ENCODE peak calls at places on chromosomes 1 and 21, in nine cellular contexts. X is IMR-90, V is transverse colon, R is upper lobe of right lung, K is aorta, Q is heart left ventricle, D is small intestine, T is kidney, J is spleen. L is an unnamed sample.

GRCh38 chr1:9413143-9413876 is 120.6 kb downstream of the SPSB1 start:
- DNase-seq in X (peak; percentile 95), V (peak; percentile 66), R (peak; percentile 69), K (peak; percentile 87), Q (peak; percentile 80), D (peak; percentile 74), T (peak; percentile 88), J (peak; percentile 86), L (peak; percentile 94)

GRCh38 chr1:38559180-38559874 is 300.2 kb downstream of the RRAGC start:
- DNase-seq in X (no peak), V (peak; percentile 67), R (peak; percentile 79), K (peak; percentile 62), Q (no peak), D (peak; percentile 49), T (peak; percentile 84), J (peak; percentile 94), L (no peak)

GRCh38 chr21:42850866-42851391 is 28.4 kb downstream of the WDR4 start:
- DNase-seq in X (no peak), V (no peak), R (peak; percentile 72), K (no peak), Q (no peak), D (no peak), T (peak; percentile 73), J (peak; percentile 86), L (peak; percentile 83)

GRCh38 chr1:48023488-48023887 is 26.3 kb upstream of the TRABD2B start:
- DNase-seq in X (no peak), V (no peak), R (no peak), K (no peak), Q (no peak), D (no peak), T (no peak), J (no peak), L (no peak)

GRCh38 chr1:151888972-151889570 is 20.2 kb downstream of the THEM4 start:
- DNase-seq in X (no peak), V (no peak), R (no peak), K (no peak), Q (no peak), D (no peak), T (no peak), J (no peak), L (peak; percentile 15)

GRCh38 chr1:246072456-246072855 is 434.6 kb downstream of the SMYD3 start:
- DNase-seq in X (no peak), V (no peak), R (no peak), K (no peak), Q (no peak), D (no peak), T (no peak), J (no peak), L (no peak)

GRCh38 chr1:56409112-56409691 is 170.2 kb downstream of the PLPP3 start:
- DNase-seq in X (no peak), V (peak; percentile 72), R (peak; percentile 79), K (no peak), Q (peak; percentile 43), D (peak; percentile 75), T (no peak), J (peak; percentile 81), L (peak; percentile 47)

GRCh38 chr1:68495968-68496679 is 758 bp downstream of the DEPDC1 start:
- DNase-seq in X (no peak), V (no peak), R (no peak), K (no peak), Q (no peak), D (peak; percentile 14), T (no peak), J (no peak), L (peak; percentile 19)

GRCh38 chr1:109532365-109533136 is 7.1 kb upstream of the GPR61 start:
- DNase-seq in X (peak; percentile 68), V (peak; percentile 89), R (peak; percentile 86), K (peak; percentile 91), Q (peak; percentile 86), D (peak; percentile 81), T (peak; percentile 90), J (peak; percentile 96), L (peak; percentile 92)

GRCh38 chr1:110035236-110035752 is 870 bp downstream of the STRIP1 start:
- DNase-seq in X (peak; percentile 16), V (no peak), R (no peak), K (no peak), Q (no peak), D (no peak), T (no peak), J (no peak), L (no peak)

GRCh38 chr1:173476664-173477285 is 360 bp upstream of the PRDX6 start:
- DNase-seq in X (peak; percentile 78), V (peak; percentile 94), R (peak; percentile 96), K (peak; percentile 95), Q (peak; percentile 97), D (peak; percentile 84), T (peak; percentile 98), J (peak; percentile 97), L (peak; percentile 96)

GRCh38 chr1:119294728-119295127 is 73.9 kb upstream of the HAO2 start:
- DNase-seq in X (no peak), V (no peak), R (no peak), K (no peak), Q (no peak), D (no peak), T (no peak), J (no peak), L (no peak)

GRCh38 chr1:94701796-94702439 is 118.2 kb upstream of the SLC44A3 start:
- DNase-seq in X (no peak), V (no peak), R (no peak), K (no peak), Q (no peak), D (no peak), T (no peak), J (no peak), L (no peak)
- H3K4me1 ChIP-seq in X (peaks cover 20% of the 10 kb centered on the region), V (no peaks in the 10 kb centered on the region), R (no peaks in the 10 kb centered on the region), K (no peaks in the 10 kb centered on the region), Q (no peaks in the 10 kb centered on the region), D (no peaks in the 10 kb centered on the region), T (peaks cover 6% of the 10 kb centered on the region), J (peaks cover 11% of the 10 kb centered on the region), L (peaks cover 26% of the 10 kb centered on the region)

DNA sequence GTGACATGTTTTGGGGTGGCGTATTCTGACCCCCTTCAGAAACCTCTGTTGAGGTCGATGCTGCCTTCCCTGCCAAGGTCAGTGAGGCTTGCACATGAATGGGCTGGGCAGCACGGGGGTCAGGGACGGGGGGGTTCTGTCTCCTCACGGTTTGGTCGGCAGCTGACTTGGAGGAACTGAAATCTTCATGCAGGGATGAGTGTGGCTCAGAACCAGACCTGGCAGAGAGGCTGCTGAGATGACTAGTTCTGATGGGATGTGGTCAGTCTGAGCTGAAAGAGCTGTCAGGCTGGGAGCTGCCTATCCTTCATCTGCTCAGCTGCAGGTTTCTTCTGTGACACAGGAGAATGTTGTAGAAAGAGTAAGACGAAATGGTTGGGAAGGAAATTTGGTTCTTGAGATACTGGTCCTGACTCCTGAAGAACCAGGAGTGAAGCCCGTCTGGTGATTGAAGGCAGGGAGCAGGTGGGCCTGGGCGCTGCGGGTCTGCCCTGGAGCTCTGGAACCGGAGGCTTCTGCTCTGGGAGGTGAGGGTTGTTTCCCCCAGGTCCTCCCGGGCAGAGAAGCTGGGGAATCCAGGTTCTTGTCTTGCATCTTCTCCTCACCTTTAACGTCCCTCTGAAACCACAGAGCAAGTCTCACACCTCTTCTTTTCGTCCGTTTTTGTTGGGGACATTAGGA is 3.3 kb downstream of the SLX9 start:
- DNase-seq in X (peak; percentile 32), V (no peak), R (peak; percentile 43), K (no peak), Q (no peak), D (no peak), T (no peak), J (peak; percentile 57), L (peak; percentile 90)
- H3K36me3 ChIP-seq in X (peaks cover 27% of the 10 kb centered on the region), V (no peaks in the 10 kb centered on the region), R (peaks cover 15% of the 10 kb centered on the region), K (no peaks in the 10 kb centered on the region), Q (peaks cover 23% of the 10 kb centered on the region), D (no peaks in the 10 kb centered on the region), T (peaks cover 3% of the 10 kb centered on the region), J (peaks cover 23% of the 10 kb centered on the region), L (peaks cover 20% of the 10 kb centered on the region)

DNA sequence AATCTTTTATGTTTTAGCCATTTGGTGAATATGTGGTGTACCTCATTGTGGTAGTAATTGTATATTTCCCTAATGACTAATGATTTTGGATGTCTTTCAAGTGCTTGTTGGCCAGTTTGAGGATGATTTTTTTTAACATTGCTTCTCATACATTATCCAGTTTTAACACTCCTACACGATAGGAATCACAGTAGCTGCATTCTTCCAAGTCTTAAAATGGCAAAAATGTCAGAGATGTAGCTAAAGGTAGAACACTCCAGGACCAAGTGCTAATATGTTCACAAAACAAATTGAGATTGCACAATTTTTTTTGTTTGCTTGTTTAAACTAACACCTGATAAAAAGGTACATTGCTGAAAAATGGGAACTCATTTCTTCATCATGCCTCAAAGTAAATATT is 11.7 kb downstream of the USP25 start:
- DNase-seq in X (peak; percentile 67), V (no peak), R (no peak), K (no peak), Q (no peak), D (no peak), T (no peak), J (no peak), L (no peak)
- H3K4me1 ChIP-seq in X (peaks cover 2% of the 10 kb centered on the region), V (peaks cover 3% of the 10 kb centered on the region), R (peaks cover 40% of the 10 kb centered on the region), K (no peaks in the 10 kb centered on the region), Q (peaks cover 28% of the 10 kb centered on the region), D (peaks cover 16% of the 10 kb centered on the region), T (peaks cover 11% of the 10 kb centered on the region), J (peaks cover 69% of the 10 kb centered on the region), L (peaks cover 8% of the 10 kb centered on the region)

GRCh38 chr1:228397966-228398365 is 8.7 kb downstream of the TRIM11 start:
- DNase-seq in X (no peak), V (no peak), R (peak; percentile 26), K (no peak), Q (no peak), D (no peak), T (no peak), J (peak; percentile 34), L (peak; percentile 55)

GRCh38 chr1:228398741-228399461 is 7.7 kb downstream of the TRIM11 start:
- DNase-seq in X (no peak), V (no peak), R (peak; percentile 48), K (no peak), Q (no peak), D (no peak), T (peak; percentile 56), J (peak; percentile 61), L (peak; percentile 53)

GRCh38 chr1:228400237-228400651 is 6.4 kb downstream of the TRIM11 start:
- DNase-seq in X (no peak), V (no peak), R (peak; percentile 46), K (no peak), Q (no peak), D (no peak), T (peak; percentile 50), J (peak; percentile 64), L (peak; percentile 80)

GRCh38 chr1:228400692-228401454 is 5.8 kb downstream of the TRIM11 start:
- DNase-seq in X (no peak), V (no peak), R (peak; percentile 49), K (no peak), Q (no peak), D (no peak), T (peak; percentile 69), J (peak; percentile 68), L (peak; percentile 42)

DNA sequence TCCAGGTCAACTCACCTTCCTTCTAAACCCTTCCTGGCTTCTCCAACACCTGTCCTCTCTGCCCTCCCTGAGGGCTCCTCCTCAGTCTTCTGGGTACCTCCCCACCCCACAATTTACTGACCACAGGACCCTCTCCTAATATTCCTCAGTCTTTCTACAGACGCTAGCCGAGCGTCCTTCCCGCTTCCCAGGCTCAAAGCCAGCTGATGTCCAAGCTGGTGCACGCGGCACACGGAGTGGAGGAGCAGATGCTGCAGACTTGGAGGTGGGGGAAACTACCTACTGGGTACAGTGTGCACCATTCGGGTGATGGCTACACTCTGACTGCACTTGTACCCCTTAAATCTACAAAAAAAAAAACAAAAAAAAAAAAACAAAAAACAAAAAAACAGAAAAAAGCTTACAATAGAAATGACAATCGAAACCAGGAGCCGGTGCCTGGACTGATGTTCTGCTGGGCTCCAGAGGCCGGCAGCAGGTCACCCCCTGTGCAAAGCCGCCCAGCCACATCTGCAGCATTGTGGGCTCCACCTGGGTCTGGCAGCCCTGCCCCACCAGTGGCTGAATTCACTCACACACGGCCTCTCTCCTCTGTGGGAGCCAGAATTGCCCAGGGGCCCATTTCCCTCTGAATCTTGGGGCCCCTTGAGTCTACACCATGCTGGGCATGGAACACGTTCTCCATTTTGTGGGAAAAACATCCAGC is 7.0 kb downstream of the TRIM11 start:
- DNase-seq in X (no peak), V (no peak), R (peak; percentile 40), K (no peak), Q (no peak), D (no peak), T (peak; percentile 46), J (peak; percentile 52), L (peak; percentile 41)
- H3K36me3 ChIP-seq in X (peaks cover 60% of the 10 kb centered on the region), V (peaks cover 25% of the 10 kb centered on the region), R (peaks cover 66% of the 10 kb centered on the region), K (no peaks in the 10 kb centered on the region), Q (peaks cover 67% of the 10 kb centered on the region), D (peaks cover 25% of the 10 kb centered on the region), T (peaks cover 7% of the 10 kb centered on the region), J (peaks cover 70% of the 10 kb centered on the region), L (peaks cover 38% of the 10 kb centered on the region)